ENCODE peak calls at places on chromosomes 16 and 17, in nine cellular contexts. One of them, this sample, is unnamed.

GRCh38 chr17:80647746-80648145 is 103.1 kb downstream of the RPTOR start:
- DNase-seq in mucosa of gallbladder: no peak
- DNase-seq in aorta: no peak
- DNase-seq in cardiac fibroblast: peak; percentile 44
- DNase-seq in psoas muscle: no peak
- DNase-seq in HFFc6: peak; percentile 86
- DNase-seq in ecto neural progenitor cell: no peak
- DNase-seq in activated CD8-positive, alpha-beta memory T cell treated with anti-CD3 and anti-CD28 coated beads for 4 hours: no peak
- DNase-seq in occipital lobe: no peak
- DNase-seq in this sample: no peak

GRCh38 chr17:3571043-3571900 is 13.7 kb upstream of the TRPV3 start:
- DNase-seq in mucosa of gallbladder: no peak
- DNase-seq in aorta: no peak
- DNase-seq in cardiac fibroblast: no peak
- DNase-seq in psoas muscle: no peak
- DNase-seq in HFFc6: no peak
- DNase-seq in ecto neural progenitor cell: no peak
- DNase-seq in activated CD8-positive, alpha-beta memory T cell treated with anti-CD3 and anti-CD28 coated beads for 4 hours: no peak
- DNase-seq in occipital lobe: no peak
- DNase-seq in this sample: no peak

GRCh38 chr17:56833023-56833811 is 503 bp downstream of the C17orf67 start:
- DNase-seq in mucosa of gallbladder: peak; percentile 56
- DNase-seq in aorta: peak; percentile 76
- DNase-seq in cardiac fibroblast: peak; percentile 64
- DNase-seq in psoas muscle: peak; percentile 72
- DNase-seq in HFFc6: peak; percentile 32
- DNase-seq in ecto neural progenitor cell: peak; percentile 80
- DNase-seq in activated CD8-positive, alpha-beta memory T cell treated with anti-CD3 and anti-CD28 coated beads for 4 hours: peak; percentile 40
- DNase-seq in occipital lobe: peak; percentile 36
- DNase-seq in this sample: no peak

GRCh38 chr17:41667280-41668008 is 21.2 kb upstream of the EIF1 start:
- DNase-seq in mucosa of gallbladder: no peak
- DNase-seq in aorta: peak; percentile 63
- DNase-seq in cardiac fibroblast: no peak
- DNase-seq in psoas muscle: peak; percentile 47
- DNase-seq in HFFc6: no peak
- DNase-seq in ecto neural progenitor cell: no peak
- DNase-seq in activated CD8-positive, alpha-beta memory T cell treated with anti-CD3 and anti-CD28 coated beads for 4 hours: no peak
- DNase-seq in occipital lobe: no peak
- DNase-seq in this sample: no peak

GRCh38 chr17:49193513-49194296 is 16.7 kb downstream of the GNGT2 start:
- DNase-seq in mucosa of gallbladder: peak; percentile 38
- DNase-seq in aorta: peak; percentile 76
- DNase-seq in cardiac fibroblast: peak; percentile 71
- DNase-seq in psoas muscle: peak; percentile 56
- DNase-seq in HFFc6: peak; percentile 49
- DNase-seq in ecto neural progenitor cell: peak; percentile 75
- DNase-seq in activated CD8-positive, alpha-beta memory T cell treated with anti-CD3 and anti-CD28 coated beads for 4 hours: no peak
- DNase-seq in occipital lobe: peak; percentile 76
- DNase-seq in this sample: no peak

GRCh38 chr17:64270885-64271284 is 7.8 kb upstream of the TEX2 start:
- DNase-seq in mucosa of gallbladder: no peak
- DNase-seq in aorta: no peak
- DNase-seq in cardiac fibroblast: no peak
- DNase-seq in psoas muscle: no peak
- DNase-seq in HFFc6: no peak
- DNase-seq in ecto neural progenitor cell: no peak
- DNase-seq in activated CD8-positive, alpha-beta memory T cell treated with anti-CD3 and anti-CD28 coated beads for 4 hours: no peak
- DNase-seq in occipital lobe: no peak
- DNase-seq in this sample: no peak

GRCh38 chr17:77287432-77288068 is 146.8 kb downstream of the SEC14L1 start:
- DNase-seq in mucosa of gallbladder: peak; percentile 83
- DNase-seq in aorta: no peak
- DNase-seq in cardiac fibroblast: peak; percentile 97
- DNase-seq in psoas muscle: peak; percentile 92
- DNase-seq in HFFc6: peak; percentile 88
- DNase-seq in ecto neural progenitor cell: peak; percentile 78
- DNase-seq in activated CD8-positive, alpha-beta memory T cell treated with anti-CD3 and anti-CD28 coated beads for 4 hours: no peak
- DNase-seq in occipital lobe: no peak
- DNase-seq in this sample: no peak

GRCh38 chr16:73170587-73170986 is 122.7 kb upstream of the ZFHX3 start:
- DNase-seq in mucosa of gallbladder: no peak
- DNase-seq in aorta: no peak
- DNase-seq in cardiac fibroblast: no peak
- DNase-seq in psoas muscle: no peak
- DNase-seq in HFFc6: no peak
- DNase-seq in ecto neural progenitor cell: peak; percentile 51
- DNase-seq in activated CD8-positive, alpha-beta memory T cell treated with anti-CD3 and anti-CD28 coated beads for 4 hours: no peak
- DNase-seq in occipital lobe: no peak
- DNase-seq in this sample: no peak

GRCh38 chr17:58312021-58312630 is 16.5 kb downstream of the TSPOAP1 start:
- DNase-seq in mucosa of gallbladder: peak; percentile 9
- DNase-seq in aorta: no peak
- DNase-seq in cardiac fibroblast: no peak
- DNase-seq in psoas muscle: no peak
- DNase-seq in HFFc6: no peak
- DNase-seq in ecto neural progenitor cell: peak; percentile 54
- DNase-seq in activated CD8-positive, alpha-beta memory T cell treated with anti-CD3 and anti-CD28 coated beads for 4 hours: no peak
- DNase-seq in occipital lobe: no peak
- DNase-seq in this sample: no peak

GRCh38 chr17:4014148-4014927 is 50.1 kb upstream of the ATP2A3 start:
- DNase-seq in mucosa of gallbladder: no peak
- DNase-seq in aorta: no peak
- DNase-seq in cardiac fibroblast: no peak
- DNase-seq in psoas muscle: no peak
- DNase-seq in HFFc6: no peak
- DNase-seq in ecto neural progenitor cell: no peak
- DNase-seq in activated CD8-positive, alpha-beta memory T cell treated with anti-CD3 and anti-CD28 coated beads for 4 hours: no peak
- DNase-seq in occipital lobe: no peak
- DNase-seq in this sample: no peak

GRCh38 chr17:17719199-17719940 is 38.1 kb downstream of the RAI1 start:
- DNase-seq in mucosa of gallbladder: no peak
- DNase-seq in aorta: no peak
- DNase-seq in cardiac fibroblast: no peak
- DNase-seq in psoas muscle: no peak
- DNase-seq in HFFc6: no peak
- DNase-seq in ecto neural progenitor cell: no peak
- DNase-seq in activated CD8-positive, alpha-beta memory T cell treated with anti-CD3 and anti-CD28 coated beads for 4 hours: no peak
- DNase-seq in occipital lobe: no peak
- DNase-seq in this sample: no peak

GRCh38 chr17:29722411-29723198 is 99.9 kb upstream of the CORO6 start:
- DNase-seq in mucosa of gallbladder: peak; percentile 62
- DNase-seq in aorta: peak; percentile 57
- DNase-seq in cardiac fibroblast: peak; percentile 97
- DNase-seq in psoas muscle: no peak
- DNase-seq in HFFc6: no peak
- DNase-seq in ecto neural progenitor cell: no peak
- DNase-seq in activated CD8-positive, alpha-beta memory T cell treated with anti-CD3 and anti-CD28 coated beads for 4 hours: no peak
- DNase-seq in occipital lobe: no peak
- DNase-seq in this sample: no peak

GRCh38 chr17:55271223-55271571 is 6.4 kb downstream of the HLF start:
- DNase-seq in mucosa of gallbladder: no peak
- DNase-seq in aorta: no peak
- DNase-seq in cardiac fibroblast: no peak
- DNase-seq in psoas muscle: no peak
- DNase-seq in HFFc6: no peak
- DNase-seq in ecto neural progenitor cell: no peak
- DNase-seq in activated CD8-positive, alpha-beta memory T cell treated with anti-CD3 and anti-CD28 coated beads for 4 hours: no peak
- DNase-seq in occipital lobe: no peak
- DNase-seq in this sample: no peak

GRCh38 chr16:48000622-48001021 is 155.2 kb downstream of the ABCC12 start:
- DNase-seq in mucosa of gallbladder: no peak
- DNase-seq in aorta: no peak
- DNase-seq in cardiac fibroblast: no peak
- DNase-seq in psoas muscle: no peak
- DNase-seq in HFFc6: no peak
- DNase-seq in ecto neural progenitor cell: no peak
- DNase-seq in activated CD8-positive, alpha-beta memory T cell treated with anti-CD3 and anti-CD28 coated beads for 4 hours: no peak
- DNase-seq in occipital lobe: no peak
- DNase-seq in this sample: no peak